ENCODE peak calls at places on chromosomes 6 and 20, in four cellular contexts. One of them, this sample, is unnamed.

GRCh38 chr6:73377225-73377624 is 7.5 kb upstream of the OOEP start:
- DNase-seq in T-helper 17 cell: no peak
- DNase-seq in aorta: no peak
- DNase-seq in cardiac muscle cell: no peak
- DNase-seq in this sample: no peak

GRCh38 chr6:10268111-10268510 is 146.8 kb downstream of the TFAP2A start:
- DNase-seq in aorta: no peak
- DNase-seq in T-helper 17 cell: no peak
- DNase-seq in cardiac muscle cell: no peak
- DNase-seq in this sample: no peak

GRCh38 chr6:150719099-150719767 is 119.5 kb downstream of the PLEKHG1 start:
- DNase-seq in cardiac muscle cell: no peak
- DNase-seq in aorta: no peak
- DNase-seq in T-helper 17 cell: no peak
- DNase-seq in this sample: no peak

GRCh38 chr6:48229849-48230248 is 118.9 kb upstream of the PTCHD4 start:
- DNase-seq in cardiac muscle cell: no peak
- DNase-seq in T-helper 17 cell: no peak
- DNase-seq in aorta: no peak
- DNase-seq in this sample: no peak

GRCh38 chr6:96626749-96627353 is 63.9 kb downstream of the FHL5 start:
- DNase-seq in T-helper 17 cell: no peak
- DNase-seq in aorta: no peak
- DNase-seq in cardiac muscle cell: peak
- DNase-seq in this sample: peak

GRCh38 chr6:41337709-41338108 is 2.3 kb downstream of the NCR2 start:
- DNase-seq in T-helper 17 cell: no peak
- DNase-seq in aorta: no peak
- DNase-seq in cardiac muscle cell: no peak
- DNase-seq in this sample: no peak

GRCh38 chr6:112912351-112913101 is 565.4 kb downstream of the RFPL4B start:
- DNase-seq in T-helper 17 cell: no peak
- DNase-seq in aorta: no peak
- DNase-seq in cardiac muscle cell: peak
- DNase-seq in this sample: no peak

GRCh38 chr6:31663961-31664789 is 622 bp downstream of the GPANK1 start:
- DNase-seq in cardiac muscle cell: peak
- DNase-seq in T-helper 17 cell: no peak
- DNase-seq in aorta: peak
- DNase-seq in this sample: no peak

GRCh38 chr20:8854566-8854965 is 214.3 kb upstream of the PLCB4 start:
- DNase-seq in T-helper 17 cell: no peak
- DNase-seq in aorta: peak
- DNase-seq in cardiac muscle cell: peak
- DNase-seq in this sample: no peak

GRCh38 chr6:139156571-139156970 is 21.7 kb downstream of the HECA start:
- DNase-seq in cardiac muscle cell: no peak
- DNase-seq in aorta: no peak
- DNase-seq in T-helper 17 cell: no peak
- DNase-seq in this sample: no peak

GRCh38 chr6:127855542-127856159 is 45.2 kb downstream of the THEMIS start:
- DNase-seq in aorta: no peak
- DNase-seq in T-helper 17 cell: peak
- DNase-seq in cardiac muscle cell: peak
- DNase-seq in this sample: no peak

GRCh38 chr20:21184810-21185209 is 58.9 kb downstream of the KIZ start:
- DNase-seq in aorta: no peak
- DNase-seq in T-helper 17 cell: no peak
- DNase-seq in cardiac muscle cell: peak
- DNase-seq in this sample: no peak

This sample was measured in NCI-H1417 treated with DMSO at 0.1 percent for 48 hours.